ENCODE peak calls at places on chromosomes 13 and 19, in four cellular contexts. N is A549, J is K562, V is GM12878. G is an unnamed sample.

GRCh38 chr13:20301391-20302071 is 69.4 kb upstream of the GJB6 start:
- DNase-seq in N (no peak), J (no peak), V (no peak), G (no peak)

GRCh38 chr13:108018371-108018870 is 196.9 kb downstream of the LIG4 start:
- DNase-seq in N (no peak), J (no peak), V (no peak), G (no peak)

GRCh38 chr19:46860846-46861690 is at the start of gene ARHGAP35:
- DNase-seq in N (peak), J (peak), V (no peak), G (no peak)

GRCh38 chr19:33306191-33306590 is 3.9 kb upstream of the CEBPA start:
- DNase-seq in N (no peak), J (no peak), V (no peak), G (no peak)

GRCh38 chr19:36245210-36246005 is 30.5 kb downstream of the ZNF146 start:
- DNase-seq in N (no peak), J (no peak), V (no peak), G (no peak)

GRCh38 chr19:17775991-17776803 is 18.7 kb upstream of the B3GNT3 start:
- DNase-seq in N (no peak), J (no peak), V (peak), G (no peak)

GRCh38 chr19:31262673-31263308 is 86.4 kb downstream of the TSHZ3 start:
- DNase-seq in N (no peak), J (no peak), V (no peak), G (no peak)

GRCh38 chr13:39317284-39317683 is 279.0 kb downstream of the NHLRC3 start:
- DNase-seq in N (no peak), J (no peak), V (no peak), G (no peak)

GRCh38 chr13:106246237-106246636 is 289.2 kb downstream of the EFNB2 start:
- DNase-seq in N (no peak), J (no peak), V (no peak), G (no peak)

GRCh38 chr19:17370026-17370587 is 7.0 kb downstream of the PLVAP start:
- DNase-seq in N (no peak), J (no peak), V (peak), G (no peak)

GRCh38 chr13:45242070-45242469 is 41.2 kb upstream of the KCTD4 start:
- DNase-seq in N (no peak), J (no peak), V (no peak), G (no peak)

GRCh38 chr13:51435002-51435578 is 17.7 kb downstream of the INTS6 start:
- DNase-seq in N (peak), J (no peak), V (no peak), G (no peak)

GRCh38 chr13:71590654-71591148 is 276.3 kb downstream of the DACH1 start:
- DNase-seq in N (no peak), J (no peak), V (no peak), G (no peak)

GRCh38 chr13:22210134-22210930 is 539.5 kb downstream of the FGF9 start:
- DNase-seq in N (no peak), J (no peak), V (no peak), G (no peak)

GRCh38 chr13:33937373-33938087 is 119.6 kb downstream of the RFC3 start:
- DNase-seq in N (no peak), J (no peak), V (no peak), G (peak)

GRCh38 chr13:113754242-113754641 is 4.8 kb upstream of the TMEM255B start:
- DNase-seq in N (no peak), J (no peak), V (no peak), G (no peak)

GRCh38 chr13:49292742-49293498 is 45.2 kb downstream of the CDADC1 start:
- DNase-seq in N (no peak), J (peak), V (no peak), G (no peak)

GRCh38 chr13:73422973-73423372 is 364.2 kb downstream of the KLF5 start:
- DNase-seq in N (no peak), J (no peak), V (no peak), G (no peak)

GRCh38 chr13:113078895-113079720 is 26.5 kb upstream of the F7 start:
- DNase-seq in N (no peak), J (no peak), V (no peak), G (no peak)

GRCh38 chr19:5386841-5387240 is 46.2 kb upstream of the PTPRS start:
- DNase-seq in N (no peak), J (no peak), V (no peak), G (no peak)

GRCh38 chr19:14795078-14795721 is 16.8 kb upstream of the ADGRE2 start:
- DNase-seq in N (no peak), J (no peak), V (no peak), G (no peak)

GRCh38 chr13:109744512-109745051 is 41.8 kb downstream of the IRS2 start:
- DNase-seq in N (no peak), J (no peak), V (no peak), G (no peak)

GRCh38 chr13:34025746-34026145 is 207.8 kb downstream of the RFC3 start:
- DNase-seq in N (no peak), J (no peak), V (no peak), G (no peak)

GRCh38 chr19:33294058-33294798 is 8.1 kb downstream of the CEBPA start:
- DNase-seq in N (no peak), J (no peak), V (no peak), G (no peak)

GRCh38 chr13:98909016-98909415 is 68.8 kb downstream of the DOCK9 start:
- DNase-seq in N (no peak), J (no peak), V (no peak), G (no peak)

GRCh38 chr13:75550159-75550567 is 572 bp downstream of the UCHL3 start:
- DNase-seq in N (peak), J (peak), V (no peak), G (peak)
- TF ChIP-seq CHD4 in N (no peak), J (no peak), V (no peak), G (no peak)

DNA sequence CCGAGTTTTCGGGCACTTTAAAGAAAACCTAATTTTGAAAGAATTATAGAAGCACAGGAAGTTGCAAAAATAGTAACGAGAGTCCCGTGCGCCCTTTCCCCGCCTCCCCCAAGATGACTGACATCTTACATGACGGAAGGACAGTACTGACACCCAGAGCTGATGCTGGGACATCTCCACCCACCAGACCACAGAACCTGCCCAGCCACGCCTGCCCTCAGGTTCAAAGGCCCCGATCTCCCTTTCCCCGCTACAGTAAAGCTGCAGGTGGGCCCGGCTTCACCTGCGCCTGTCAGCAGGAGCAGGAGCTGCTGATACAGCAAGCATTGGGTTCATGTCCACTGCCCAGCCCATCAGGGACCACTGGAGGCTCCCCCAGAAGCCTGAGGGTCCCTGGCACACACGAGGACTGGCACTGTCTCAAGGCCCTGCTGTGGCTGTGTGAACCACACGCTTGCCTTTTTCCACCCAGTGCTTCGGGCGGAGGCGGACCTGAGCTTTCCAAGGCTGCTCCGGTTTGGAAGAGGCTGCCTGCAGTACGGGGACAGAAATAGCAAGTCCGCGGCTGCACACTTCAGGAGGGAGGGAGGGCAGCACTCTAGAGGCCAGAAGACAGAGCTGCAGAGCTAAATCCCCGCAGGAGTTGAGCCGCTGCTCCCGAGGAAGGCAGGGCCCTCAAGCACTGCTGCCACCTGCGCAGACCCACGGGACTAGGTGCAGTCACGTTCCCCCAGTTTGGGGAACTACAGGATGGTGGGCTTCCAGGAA is 8.7 kb downstream of the MAP2K2 start:
- DNase-seq in N (no peak), J (no peak), V (peak), G (no peak)
- TF ChIP-seq CHD4 in N (no peak), J (no peak), V (no peak), G (no peak)

DNA sequence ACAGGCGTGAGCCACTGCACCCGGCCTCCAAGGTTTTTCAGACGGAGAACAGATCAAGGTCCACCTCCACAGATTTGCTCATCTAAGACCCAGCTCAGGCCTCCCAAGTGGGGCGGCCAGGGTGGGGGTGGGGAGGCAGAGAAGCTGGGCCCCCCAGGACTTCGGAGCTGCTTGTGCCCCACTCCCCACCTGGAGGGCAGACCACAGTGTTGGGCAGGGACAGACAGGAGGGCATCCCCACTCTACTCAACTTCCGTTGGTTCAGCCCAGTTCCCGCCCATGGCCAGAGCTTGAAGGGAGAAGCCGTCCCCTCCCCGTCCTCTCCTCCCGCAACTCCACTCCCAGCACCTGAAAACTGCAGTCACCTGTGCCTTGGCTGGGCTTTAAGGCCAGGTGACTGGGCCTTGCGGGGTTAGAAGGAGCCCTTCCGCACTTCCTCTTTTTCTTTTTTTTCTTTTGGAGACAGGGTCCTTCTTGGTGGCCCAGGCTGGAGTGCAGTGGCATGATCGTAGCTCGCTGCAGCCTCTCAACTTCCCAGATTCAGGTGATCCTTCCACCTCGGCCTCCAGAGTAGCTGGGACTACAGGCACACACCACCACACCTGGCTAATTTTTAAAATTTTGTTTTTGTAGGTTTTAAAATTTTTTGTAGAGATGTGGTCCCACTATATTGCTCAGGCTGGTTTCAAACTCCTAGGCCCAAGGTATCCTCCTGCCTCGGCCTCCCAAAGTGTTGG is 734 bp upstream of the LRRC8E start:
- DNase-seq in N (no peak), J (no peak), V (no peak), G (no peak)
- TF ChIP-seq CHD4 in N (no peak), J (no peak), V (no peak), G (no peak)

DNA sequence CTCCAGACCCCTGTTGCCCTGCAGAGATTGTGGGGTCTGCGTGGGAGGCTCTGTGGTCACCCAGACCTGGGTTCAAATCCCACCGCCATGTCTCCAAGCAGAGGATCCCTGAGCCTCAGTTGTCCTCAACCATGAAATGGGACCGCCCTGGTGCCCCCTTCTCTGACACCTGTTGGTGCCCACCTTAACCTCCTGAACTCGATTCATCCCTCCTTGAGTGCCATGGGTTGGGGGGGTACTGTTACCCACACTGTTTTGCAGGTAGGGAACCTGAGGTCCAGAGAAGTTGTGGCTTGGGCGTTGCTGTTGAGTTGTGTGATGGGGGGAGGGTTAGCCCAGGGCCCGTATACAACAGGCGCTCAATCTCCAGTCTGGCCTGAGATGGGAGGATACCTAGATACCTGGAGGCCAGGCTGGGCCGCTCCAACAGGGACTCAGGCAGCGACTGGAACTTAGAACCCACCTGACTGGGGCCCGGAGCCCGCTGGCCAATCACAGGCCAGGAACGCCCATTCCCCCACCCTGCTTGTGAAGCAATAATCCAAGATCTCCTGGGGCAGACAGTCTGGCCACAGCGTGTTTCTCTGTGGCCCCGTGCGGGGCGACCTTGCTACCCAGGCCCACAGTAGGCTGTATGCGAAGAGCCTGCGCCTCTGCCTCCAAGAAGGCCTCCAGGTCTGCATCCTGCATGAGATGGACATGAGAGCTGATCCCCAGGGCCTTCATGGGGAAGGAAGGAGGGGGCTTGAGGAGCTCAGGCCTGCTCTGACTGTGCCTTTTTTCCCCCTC is 2.8 kb downstream of the ARID3A start:
- DNase-seq in N (no peak), J (peak), V (no peak), G (peak)
- TF ChIP-seq CHD4 in N (no peak), J (no peak), V (no peak), G (no peak)

GRCh38 chr19:1445932-1446712 is 3.8 kb upstream of the APC2 start:
- DNase-seq in N (peak), J (peak), V (no peak), G (no peak)
- TF ChIP-seq CHD4 in N (no peak), J (no peak), V (no peak), G (no peak)

GRCh38 chr13:86974995-86975328 is 696.2 kb upstream of the SLITRK5 start:
- DNase-seq in N (no peak), J (no peak), V (no peak), G (no peak)
- TF ChIP-seq CHD4 in N (no peak), J (no peak), V (no peak), G (no peak)

G was measured in HepG2.